ENCODE peak calls at places on chromosomes 2 and 18, in seven cellular contexts. D, U, M, P, A, Z and T are unnamed samples.

GRCh38 chr2:118269408-118270051 is 181.3 kb downstream of the INSIG2 start:
- DNase-seq in A (no peak), P (no peak), U (no peak), M (no peak), D (peak; percentile 46), Z (no peak), T (peak; percentile 10)

GRCh38 chr2:1691366-1691765 is 52.9 kb downstream of the PXDN start:
- DNase-seq in U (no peak), A (no peak), P (no peak), D (no peak), M (no peak), Z (no peak), T (no peak)

GRCh38 chr2:19902272-19902730 is 518 bp upstream of the TTC32 start:
- DNase-seq in A (no peak), Z (no peak), P (no peak), D (no peak), U (no peak), M (no peak), T (no peak)

GRCh38 chr2:29130295-29130694 is 15.1 kb downstream of the CLIP4 start:
- DNase-seq in M (no peak), U (no peak), D (peak; percentile 83), P (no peak), Z (peak; percentile 39), A (peak; percentile 90), T (no peak)

GRCh38 chr2:204870053-204870452 is 324.8 kb downstream of the PARD3B start:
- DNase-seq in P (no peak), Z (no peak), D (no peak), U (no peak), A (no peak), M (no peak), T (no peak)

GRCh38 chr18:24126155-24126947 is 12.5 kb upstream of the CABYR start:
- DNase-seq in Z (no peak), M (no peak), U (no peak), D (no peak), A (peak; percentile 40), P (no peak), T (no peak)

GRCh38 chr2:177298191-177298590 is 33.7 kb upstream of the NFE2L2 start:
- DNase-seq in Z (no peak), U (no peak), M (no peak), A (peak; percentile 36), D (no peak), P (no peak), T (no peak)

GRCh38 chr2:163604941-163605555 is 130.8 kb downstream of the FIGN start:
- DNase-seq in Z (no peak), D (no peak), A (peak; percentile 76), U (no peak), M (no peak), P (no peak), T (no peak)

GRCh38 chr2:120937736-120938131 is 202.1 kb downstream of the GLI2 start:
- DNase-seq in U (no peak), A (peak; percentile 85), D (no peak), P (no peak), M (no peak), Z (no peak), T (no peak)

GRCh38 chr2:125721072-125721721 is 934.8 kb upstream of the GYPC start:
- DNase-seq in M (no peak), U (no peak), Z (no peak), P (no peak), A (no peak), D (no peak), T (no peak)

GRCh38 chr2:161417428-161418274 is 1.6 kb downstream of the TBR1 start:
- DNase-seq in D (peak; percentile 54), Z (no peak), M (no peak), U (no peak), P (no peak), A (no peak), T (no peak)

GRCh38 chr2:215567504-215567903 is 131.6 kb upstream of the FN1 start:
- DNase-seq in M (no peak), U (no peak), Z (no peak), D (no peak), A (no peak), P (no peak), T (no peak)

GRCh38 chr2:227238242-227239237 is 74.1 kb downstream of the COL4A3 start:
- DNase-seq in D (peak; percentile 74), M (no peak), U (peak; percentile 55), Z (peak; percentile 65), P (peak; percentile 63), A (peak; percentile 35), T (peak; percentile 59)

GRCh38 chr2:159832026-159832425 is 34.0 kb upstream of the CD302 start:
- DNase-seq in P (no peak), M (no peak), U (no peak), D (no peak), Z (no peak), A (no peak), T (no peak)

GRCh38 chr2:191935247-191935646 is 88.4 kb upstream of the CAVIN2 start:
- DNase-seq in A (no peak), P (no peak), M (no peak), U (no peak), D (no peak), Z (no peak), T (peak; percentile 84)

DNA sequence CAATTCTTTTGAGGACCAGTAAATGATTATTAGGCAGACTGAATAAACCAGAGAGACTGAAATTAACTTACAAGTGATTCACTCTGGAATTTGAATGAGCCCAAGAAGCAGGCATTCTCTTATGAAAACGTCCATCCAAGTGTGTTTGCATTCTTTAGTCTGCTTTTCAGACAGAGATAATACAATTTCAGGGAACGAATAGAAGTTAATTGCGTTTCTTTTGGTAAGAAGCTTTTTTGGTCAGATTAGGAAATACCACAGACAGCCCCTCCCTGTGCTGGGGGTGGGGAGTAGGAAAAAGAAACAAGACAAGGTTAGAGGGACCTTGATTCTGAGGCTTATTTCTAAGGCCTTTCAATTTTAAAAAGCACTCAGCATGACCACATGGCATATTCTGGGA is 874.4 kb downstream of the SUCLG1 start:
- DNase-seq in M (no peak), P (no peak), D (peak; percentile 8), U (no peak), Z (peak; percentile 94), A (peak; percentile 40), T (no peak)
- H3K4me3 ChIP-seq in M (no peak overlapping the region), P (no peak overlapping the region), D (no peak overlapping the region), U (no peak overlapping the region), Z (no peak overlapping the region), A (no peak overlapping the region), T (no peak overlapping the region)

GRCh38 chr2:127560929-127561275 is 25.4 kb downstream of the MYO7B start:
- DNase-seq in D (no peak), M (no peak), U (no peak), A (no peak), Z (no peak), P (no peak), T (no peak)
- H3K4me3 ChIP-seq in D (no peak overlapping the region), M (no peak overlapping the region), U (no peak overlapping the region), A (no peak overlapping the region), Z (no peak overlapping the region), P (no peak overlapping the region), T (no peak overlapping the region)

DNA sequence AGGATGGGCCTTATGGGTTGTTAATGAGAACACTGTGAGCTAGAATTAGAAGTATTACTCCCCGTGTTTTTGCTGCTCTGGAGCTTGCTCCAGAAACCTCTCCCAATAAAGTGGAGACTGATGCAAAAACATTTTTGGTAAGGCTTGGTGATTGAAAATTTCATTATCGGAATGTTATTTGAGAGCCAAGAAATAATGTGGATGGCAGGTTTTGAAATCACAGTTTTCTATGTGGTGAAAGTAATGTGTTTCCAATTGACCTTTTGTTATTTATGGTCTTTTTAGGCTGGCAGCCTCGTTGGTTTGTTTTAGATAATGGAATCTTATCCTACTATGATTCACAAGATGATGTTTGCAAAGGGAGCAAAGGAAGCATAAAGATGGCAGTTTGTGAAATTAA is 5.1 kb downstream of the PLEKHA3 start:
- DNase-seq in Z (no peak), P (no peak), D (no peak), M (no peak), A (peak; percentile 5), U (no peak), T (no peak)
- H3K4me3 ChIP-seq in Z (no peak overlapping the region), P (no peak overlapping the region), D (no peak overlapping the region), M (no peak overlapping the region), A (no peak overlapping the region), U (no peak overlapping the region), T (no peak overlapping the region)

DNA sequence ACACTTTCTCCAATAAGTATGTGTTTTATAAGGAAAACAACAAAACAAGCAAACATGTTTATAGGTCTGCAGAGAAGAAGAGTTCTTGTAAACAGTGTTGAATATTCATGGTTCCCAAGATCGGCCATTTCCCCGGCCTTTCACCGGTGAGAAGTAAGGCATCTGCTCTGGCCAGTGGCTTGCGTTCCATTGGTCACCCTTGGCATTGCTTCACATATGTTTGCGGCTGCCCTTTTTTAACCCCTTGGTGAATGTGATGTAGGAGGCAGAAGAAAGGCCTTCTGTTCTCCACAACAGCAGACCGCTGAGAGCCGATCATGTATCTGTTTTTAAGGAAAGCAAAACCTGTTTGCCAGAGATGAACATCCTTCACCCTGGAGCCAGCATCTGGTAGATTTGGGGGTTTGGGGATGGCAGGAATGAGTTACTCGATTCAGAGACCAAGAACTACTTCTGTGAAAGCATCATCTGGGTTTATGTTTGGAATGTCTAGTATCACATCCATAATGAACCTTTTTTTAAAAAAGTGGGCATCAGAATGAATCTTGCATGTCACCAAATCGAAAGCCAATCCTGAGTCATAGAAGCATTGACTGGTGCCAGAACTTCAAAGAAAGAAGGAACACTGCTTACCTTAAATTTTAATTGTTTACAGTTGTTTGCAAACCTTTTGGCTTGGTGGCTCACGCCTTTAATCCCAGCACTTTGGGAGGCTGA is 112.3 kb downstream of the AGAP1 start:
- DNase-seq in U (no peak), A (peak; percentile 91), P (no peak), Z (no peak), D (peak; percentile 26), M (no peak), T (peak; percentile 74)
- H3K4me3 ChIP-seq in U (no peak overlapping the region), A (peak overlapping the region; percentile 0), P (no peak overlapping the region), Z (no peak overlapping the region), D (no peak overlapping the region), M (no peak overlapping the region), T (peak overlapping the region; percentile 13)

GRCh38 chr18:7600528-7601248 is 33.6 kb downstream of the PTPRM start:
- DNase-seq in Z (no peak), D (no peak), A (no peak), P (no peak), U (no peak), M (no peak), T (no peak)
- H3K4me3 ChIP-seq in Z (no peak overlapping the region), D (no peak overlapping the region), A (no peak overlapping the region), P (no peak overlapping the region), U (no peak overlapping the region), M (no peak overlapping the region), T (no peak overlapping the region)